ENCODE peak calls at places on chromosomes 4 and X, in eight cellular contexts. Z, A, I, F, K, B, G and D are unnamed samples.

GRCh38 chrX:6021316-6022091 is 207.2 kb downstream of the NLGN4X start:
- DNase-seq in A (no peak), I (no peak), K (peak; percentile 53), B (peak; percentile 15), G (no peak), F (peak; percentile 15), Z (peak; percentile 1), D (peak; percentile 87)

GRCh38 chr4:121594796-121595526 is 101.8 kb downstream of the ANXA5 start:
- DNase-seq in B (peak; percentile 95), I (no peak), Z (no peak), F (no peak), G (peak; percentile 64), A (no peak), K (no peak), D (peak; percentile 29)

GRCh38 chr4:3470244-3471097 is 7.4 kb downstream of the DOK7 start:
- DNase-seq in I (no peak), G (no peak), B (peak; percentile 50), Z (no peak), A (peak; percentile 37), F (no peak), K (no peak), D (no peak)

GRCh38 chr4:8278421-8279287 is 9.1 kb downstream of the HTRA3 start:
- DNase-seq in K (no peak), B (peak; percentile 81), F (no peak), I (no peak), Z (no peak), G (peak; percentile 85), A (peak; percentile 85), D (no peak)

GRCh38 chrX:73916931-73917657 is 354.1 kb downstream of the CHIC1 start:
- DNase-seq in B (peak; percentile 89), I (no peak), A (peak; percentile 63), F (no peak), Z (no peak), G (no peak), K (no peak), D (peak; percentile 92)

GRCh38 chr4:102352774-102353173 is 7.5 kb upstream of the SLC39A8 start:
- DNase-seq in G (no peak), Z (no peak), I (no peak), F (no peak), A (no peak), B (no peak), K (no peak), D (no peak)

GRCh38 chr4:107894138-107894603 is 37.2 kb upstream of the CYP2U1 start:
- DNase-seq in F (no peak), G (no peak), I (no peak), K (no peak), Z (no peak), B (no peak), A (no peak), D (no peak)

GRCh38 chrX:51215266-51215665 is 117.4 kb upstream of the NUDT10 start:
- DNase-seq in F (no peak), G (no peak), B (no peak), Z (no peak), A (no peak), K (peak; percentile 0), I (no peak), D (peak; percentile 33)

GRCh38 chrX:17697191-17697590 is 40.1 kb upstream of the SCML1 start:
- DNase-seq in K (no peak), A (no peak), B (peak; percentile 38), F (peak; percentile 6), G (no peak), Z (no peak), I (no peak), D (no peak)

GRCh38 chr4:95572304-95572991 is 23.7 kb upstream of the UNC5C start:
- DNase-seq in A (no peak), Z (no peak), B (peak; percentile 64), F (no peak), K (no peak), I (no peak), G (peak; percentile 77), D (peak; percentile 85)

GRCh38 chr4:6493668-6494304 is 21.4 kb upstream of the PPP2R2C start:
- DNase-seq in K (no peak), Z (no peak), I (no peak), G (no peak), B (no peak), A (no peak), F (no peak), D (peak; percentile 83)

GRCh38 chr4:38030023-38030422 is 69.8 kb downstream of the PTTG2 start:
- DNase-seq in F (no peak), Z (no peak), B (no peak), K (no peak), I (no peak), G (no peak), A (no peak), D (no peak)

GRCh38 chrX:32948130-32948529 is 263.2 kb downstream of the DMD start:
- DNase-seq in Z (no peak), I (no peak), A (no peak), B (no peak), G (no peak), F (no peak), K (no peak), D (no peak)

GRCh38 chrX:130419263-130419662 is 17.5 kb downstream of the RBMX2 start:
- DNase-seq in B (no peak), F (no peak), A (no peak), Z (no peak), K (no peak), G (no peak), I (no peak), D (no peak)

GRCh38 chr4:52925531-52925968 is 63.4 kb downstream of the RASL11B start:
- DNase-seq in I (no peak), F (no peak), G (no peak), A (no peak), Z (no peak), K (peak; percentile 55), B (peak; percentile 7), D (peak; percentile 87)

GRCh38 chrX:88425739-88426138 is 321.3 kb upstream of the CPXCR1 start:
- DNase-seq in B (no peak), Z (no peak), A (no peak), K (no peak), I (no peak), F (peak; percentile 44), G (no peak), D (peak; percentile 3)

GRCh38 chrX:66191563-66191962 is 27.5 kb downstream of the HEPH start:
- DNase-seq in Z (no peak), K (no peak), F (no peak), G (no peak), A (no peak), I (no peak), B (no peak), D (no peak)

GRCh38 chrX:109632906-109633504 is 8.0 kb upstream of the KCNE5 start:
- DNase-seq in Z (no peak), K (no peak), G (no peak), F (peak; percentile 6), B (peak; percentile 55), I (no peak), A (no peak), D (peak; percentile 11)

GRCh38 chr4:118939169-118939779 is 50.6 kb downstream of the SYNPO2 start:
- DNase-seq in Z (no peak), K (no peak), I (no peak), G (peak; percentile 68), B (no peak), A (no peak), F (no peak), D (no peak)

GRCh38 chrX:11337292-11338009 is 44.2 kb downstream of the AMELX start:
- DNase-seq in F (no peak), B (no peak), K (no peak), I (no peak), G (no peak), A (no peak), Z (no peak), D (no peak)

GRCh38 chr4:111037591-111037990 is 414.7 kb upstream of the PITX2 start:
- DNase-seq in G (no peak), B (no peak), K (no peak), Z (no peak), A (no peak), F (no peak), I (no peak), D (no peak)

GRCh38 chr4:1711055-1711905 is 839 bp downstream of the SLBP start:
- DNase-seq in A (no peak), G (peak; percentile 83), B (peak; percentile 73), F (peak; percentile 31), K (no peak), I (no peak), Z (no peak), D (peak; percentile 54)

GRCh38 chr4:41074227-41074626 is 140.1 kb downstream of the APBB2 start:
- DNase-seq in G (no peak), B (no peak), A (no peak), F (no peak), K (no peak), Z (no peak), I (no peak), D (no peak)

GRCh38 chr4:39526810-39527295 is 386 bp downstream of the UGDH start:
- DNase-seq in G (no peak), I (no peak), B (no peak), Z (peak; percentile 18), K (no peak), A (no peak), F (peak; percentile 9), D (no peak)

GRCh38 chrX:7985568-7985967 is 58.4 kb upstream of the PNPLA4 start:
- DNase-seq in G (no peak), A (no peak), F (no peak), K (no peak), I (no peak), B (no peak), Z (no peak), D (no peak)

GRCh38 chrX:72131317-72132294 is at the start of gene RTL5:
- DNase-seq in B (peak; percentile 78), Z (peak; percentile 42), F (peak; percentile 82), I (peak; percentile 50), K (peak; percentile 93), A (peak; percentile 63), G (peak; percentile 97), D (peak; percentile 94)

GRCh38 chrX:53084043-53084570 is 1.9 kb downstream of the TSPYL2 start:
- DNase-seq in A (no peak), G (no peak), B (no peak), I (no peak), K (no peak), Z (no peak), F (no peak), D (no peak)

GRCh38 chr4:165953181-165953580 is 80.1 kb downstream of the TLL1 start:
- DNase-seq in A (no peak), B (no peak), K (no peak), F (no peak), Z (no peak), G (no peak), I (no peak), D (no peak)

GRCh38 chr4:174122705-174123104 is 160.8 kb downstream of the FBXO8 start:
- DNase-seq in G (no peak), A (no peak), I (no peak), F (no peak), K (no peak), Z (no peak), B (no peak), D (no peak)

GRCh38 chr4:7323872-7324650 is 110.7 kb downstream of the PSAPL1 start:
- DNase-seq in F (no peak), Z (no peak), I (no peak), A (no peak), B (no peak), K (no peak), G (no peak), D (peak; percentile 31)

GRCh38 chr4:60945641-60946040 is 254.5 kb upstream of the ADGRL3 start:
- DNase-seq in K (no peak), A (no peak), F (no peak), B (no peak), I (no peak), G (no peak), Z (no peak), D (peak; percentile 43)

GRCh38 chr4:156295676-156296075 is 342.0 kb upstream of the CTSO start:
- DNase-seq in B (no peak), Z (no peak), G (no peak), F (no peak), I (no peak), K (no peak), A (no peak), D (no peak)

GRCh38 chrX:2578864-2579263 is 78.1 kb upstream of the DHRSX start:
- DNase-seq in I (no peak), F (no peak), B (no peak), G (no peak), K (no peak), A (no peak), Z (no peak), D (no peak)

GRCh38 chr4:17065821-17066220 is 167.4 kb upstream of the LDB2 start:
- DNase-seq in G (no peak), B (no peak), I (no peak), K (no peak), Z (no peak), F (no peak), A (peak; percentile 13), D (no peak)